ENCODE peak calls at places on chromosome 13, in ten cellular contexts. X is keratinocyte, C is K562, N is hepatocyte, T is mammary epithelial cell, F is neural progenitor cell, V is thoracic aorta, S is OCI-LY7, A is lower lobe of right lung, G is GM23338. U is an unnamed sample.
A peak's percentile ranks its signal among the peaks of the same experiment; 100 is the strongest.

GRCh38 chr13:94093652-94094310 is 385.7 kb downstream of the DCT start:
- DNase-seq in T (no peak), N (no peak), G (no peak), F (no peak), X (no peak), V (no peak), C (no peak), S (no peak), A (no peak), U (no peak)

GRCh38 chr13:111472083-111472482 is 151.6 kb downstream of the TEX29 start:
- DNase-seq in G (no peak), T (no peak), F (no peak), N (no peak), X (no peak), A (no peak), C (no peak), S (no peak), V (no peak), U (no peak)

GRCh38 chr13:94558721-94559120 is 37.2 kb downstream of the TGDS start:
- DNase-seq in T (no peak), N (no peak), G (peak; percentile 29), S (no peak), A (no peak), X (no peak), C (no peak), V (no peak), F (no peak), U (no peak)

GRCh38 chr13:92461402-92461801 is 765.2 kb upstream of the GPC6 start:
- DNase-seq in C (no peak), T (no peak), S (no peak), X (no peak), G (no peak), A (no peak), N (no peak), V (no peak), F (peak; percentile 39), U (no peak)

GRCh38 chr13:114320065-114320464 is 5.8 kb downstream of the CHAMP1 start:
- DNase-seq in T (no peak), A (no peak), C (no peak), G (no peak), S (no peak), V (no peak), N (no peak), F (no peak), X (no peak), U (no peak)

GRCh38 chr13:26716984-26717383 is 43.6 kb downstream of the GPR12 start:
- DNase-seq in C (no peak), A (no peak), X (no peak), S (no peak), T (no peak), G (no peak), N (no peak), V (no peak), F (no peak), U (no peak)

GRCh38 chr13:20492641-20493040 is 33.0 kb downstream of the CRYL1 start:
- DNase-seq in X (no peak), A (no peak), T (peak; percentile 45), G (peak; percentile 62), N (peak; percentile 19), C (peak; percentile 18), V (no peak), S (peak; percentile 33), F (peak; percentile 41), U (no peak)

GRCh38 chr13:42574435-42575311 is 721 bp downstream of the TNFSF11 start:
- DNase-seq in N (peak; percentile 26), T (no peak), G (peak; percentile 44), S (no peak), V (no peak), X (no peak), F (peak; percentile 18), A (no peak), C (no peak), U (no peak)

GRCh38 chr13:31930901-31931522 is 100.6 kb upstream of the FRY start:
- DNase-seq in G (no peak), V (no peak), N (peak; percentile 14), C (no peak), A (no peak), X (no peak), T (no peak), F (peak; percentile 29), S (no peak), U (no peak)

GRCh38 chr13:83692800-83693199 is 189.5 kb downstream of the SLITRK1 start:
- DNase-seq in N (no peak), T (no peak), C (no peak), V (no peak), G (peak; percentile 13), X (no peak), S (no peak), F (no peak), A (no peak), U (no peak)

GRCh38 chr13:93002071-93002470 is 224.5 kb upstream of the GPC6 start:
- DNase-seq in T (no peak), X (no peak), V (no peak), S (no peak), G (no peak), N (no peak), F (no peak), C (no peak), A (no peak), U (no peak)

GRCh38 chr13:60384911-60385310 is 12.1 kb upstream of the TDRD3 start:
- DNase-seq in X (no peak), V (no peak), G (no peak), C (no peak), T (no peak), N (no peak), S (no peak), A (no peak), F (no peak), U (no peak)

GRCh38 chr13:113848431-113849260 is 15.2 kb downstream of the GAS6 start:
- DNase-seq in T (peak; percentile 72), S (no peak), A (no peak), X (no peak), N (no peak), F (no peak), V (no peak), G (no peak), C (no peak), U (no peak)

GRCh38 chr13:62483774-62484173 is 1068.1 kb upstream of the PCDH20 start:
- DNase-seq in G (peak; percentile 2), V (no peak), N (no peak), X (no peak), S (no peak), F (peak; percentile 35), T (no peak), C (no peak), A (no peak), U (no peak)

GRCh38 chr13:90792335-90792734 is 555.2 kb upstream of the MIR17HG start:
- DNase-seq in F (no peak), G (no peak), T (peak; percentile 46), X (no peak), A (no peak), V (no peak), N (no peak), C (no peak), S (no peak), U (no peak)

GRCh38 chr13:93259527-93260080 is 33.0 kb downstream of the GPC6 start:
- DNase-seq in C (no peak), G (no peak), T (no peak), F (no peak), X (no peak), A (no peak), V (no peak), S (no peak), N (no peak), U (no peak)

GRCh38 chr13:51590966-51591627 is 6.8 kb downstream of the WDFY2 start:
- DNase-seq in C (peak; percentile 10), T (peak; percentile 68), A (no peak), G (peak; percentile 33), V (no peak), X (no peak), S (no peak), F (no peak), N (peak; percentile 63), U (no peak)
- TF ChIP-seq CTCF in C (no peak), T (peak; percentile 23), A (no peak), G (no peak), V (no peak), X (no peak), S (no peak), F (no peak), N (no peak), U (no peak)

GRCh38 chr13:50192272-50192813 is 177.1 kb downstream of the KCNRG start:
- DNase-seq in T (no peak), C (no peak), X (no peak), A (no peak), N (no peak), G (no peak), S (no peak), F (no peak), V (no peak), U (no peak)

GRCh38 chr13:50189450-50189849 is 174.2 kb downstream of the KCNRG start:
- DNase-seq in N (no peak), A (no peak), C (peak; percentile 11), X (no peak), V (no peak), G (peak; percentile 33), F (no peak), T (no peak), S (no peak), U (no peak)

GRCh38 chr13:50188696-50189095 is 173.5 kb downstream of the KCNRG start:
- DNase-seq in T (peak; percentile 61), X (no peak), G (no peak), S (no peak), F (no peak), N (no peak), A (no peak), V (no peak), C (no peak), U (no peak)

GRCh38 chr13:50191004-50191403 is 175.8 kb downstream of the KCNRG start:
- DNase-seq in S (no peak), F (no peak), V (no peak), A (no peak), N (no peak), G (no peak), C (no peak), T (no peak), X (no peak), U (no peak)

GRCh38 chr13:50187352-50188029 is 172.2 kb downstream of the KCNRG start:
- DNase-seq in A (no peak), T (no peak), S (no peak), V (no peak), C (no peak), X (no peak), G (no peak), F (no peak), N (peak; percentile 51), U (no peak)
- H3K4me3 ChIP-seq in A (no peak overlapping the region), T (no peak overlapping the region), S (no peak overlapping the region), V (no peak overlapping the region), C (peak overlapping the region; percentile 47), X (no peak overlapping the region), G (no peak overlapping the region), F (no peak overlapping the region), N (no peak overlapping the region), U (no peak overlapping the region)

GRCh38 chr13:106550570-106551135 is 15.2 kb upstream of the EFNB2 start:
- DNase-seq in N (no peak), V (no peak), X (no peak), S (no peak), C (no peak), T (no peak), F (no peak), G (no peak), A (no peak), U (no peak)

GRCh38 chr13:106548064-106548696 is 12.7 kb upstream of the EFNB2 start:
- DNase-seq in X (no peak), F (no peak), A (no peak), V (no peak), N (no peak), G (no peak), S (no peak), T (no peak), C (no peak), U (no peak)
- H3K36me3 ChIP-seq in X (peaks cover 11% of the 10 kb centered on the region), F (peaks cover 47% of the 10 kb centered on the region), A (peaks cover 44% of the 10 kb centered on the region), V (peaks cover under 1% of the 10 kb centered on the region), N (no peaks in the 10 kb centered on the region), G (peaks cover 34% of the 10 kb centered on the region), S (peaks cover 79% of the 10 kb centered on the region), T (peaks cover 22% of the 10 kb centered on the region), C (peaks cover 87% of the 10 kb centered on the region), U (peaks cover 31% of the 10 kb centered on the region)

GRCh38 chr13:108086678-108087077 is 128.7 kb downstream of the LIG4 start:
- DNase-seq in F (peak; percentile 18), V (no peak), X (no peak), S (no peak), C (no peak), A (no peak), G (peak; percentile 37), N (peak; percentile 35), T (no peak), U (no peak)
- TF ChIP-seq CTCF in F (peak; percentile 39), V (no peak), X (no peak), S (peak; percentile 30), C (no peak), A (no peak), G (peak; percentile 36), N (peak; percentile 29), T (peak; percentile 24), U (no peak)

U was measured in upper lobe of right lung.